ENCODE peak calls at places on chromosomes 4 and X, in four cellular contexts. One of them, this sample, is unnamed.

GRCh38 chr4:105474110-105474518 is 252 bp upstream of the PPA2 start:
- DNase-seq in K562: no peak
- DNase-seq in HepG2: no peak
- DNase-seq in Panc1: no peak
- DNase-seq in this sample: no peak

GRCh38 chrX:135707880-135708279 is 5.6 kb upstream of the CT45A1 start:
- DNase-seq in K562: peak; percentile 80
- DNase-seq in HepG2: peak; percentile 31
- DNase-seq in Panc1: no peak
- DNase-seq in this sample: peak; percentile 16

GRCh38 chr4:65546882-65547281 is 123.4 kb downstream of the EPHA5 start:
- DNase-seq in K562: no peak
- DNase-seq in HepG2: no peak
- DNase-seq in Panc1: no peak
- DNase-seq in this sample: no peak

GRCh38 chr4:150160473-150160872 is 82.2 kb downstream of the DCLK2 start:
- DNase-seq in K562: no peak
- DNase-seq in HepG2: no peak
- DNase-seq in Panc1: no peak
- DNase-seq in this sample: no peak

GRCh38 chr4:139791681-139792080 is 126.1 kb downstream of the MGST2 start:
- DNase-seq in K562: no peak
- DNase-seq in HepG2: no peak
- DNase-seq in Panc1: no peak
- DNase-seq in this sample: no peak

GRCh38 chr4:102345795-102346100 is 466 bp upstream of the SLC39A8 start:
- DNase-seq in K562: no peak
- DNase-seq in HepG2: no peak
- DNase-seq in Panc1: no peak
- DNase-seq in this sample: no peak

GRCh38 chrX:46865281-46865680 is 28.4 kb downstream of the RP2 start:
- DNase-seq in K562: no peak
- DNase-seq in HepG2: peak; percentile 0
- DNase-seq in Panc1: peak; percentile 35
- DNase-seq in this sample: no peak

GRCh38 chrX:18709833-18710232 is 2.4 kb downstream of the PPEF1 start:
- DNase-seq in K562: no peak
- DNase-seq in HepG2: no peak
- DNase-seq in Panc1: no peak
- DNase-seq in this sample: no peak

GRCh38 chr4:108342325-108342986 is 173.7 kb upstream of the LEF1 start:
- DNase-seq in K562: no peak
- DNase-seq in HepG2: no peak
- DNase-seq in Panc1: no peak
- DNase-seq in this sample: no peak

GRCh38 chr4:17962171-17962570 is 59.4 kb downstream of the LCORL start:
- DNase-seq in K562: no peak
- DNase-seq in HepG2: no peak
- DNase-seq in Panc1: no peak
- DNase-seq in this sample: no peak

GRCh38 chrX:126448681-126449080 is 103.9 kb downstream of the DCAF12L1 start:
- DNase-seq in K562: no peak
- DNase-seq in HepG2: no peak
- DNase-seq in Panc1: no peak
- DNase-seq in this sample: no peak

GRCh38 chrX:11908371-11908770 is 150.3 kb downstream of the MSL3 start:
- DNase-seq in K562: peak; percentile 14
- DNase-seq in HepG2: peak; percentile 2
- DNase-seq in Panc1: no peak
- DNase-seq in this sample: no peak

GRCh38 chr4:47933798-47934197 is 19.4 kb upstream of the NFXL1 start:
- DNase-seq in K562: peak; percentile 42
- DNase-seq in HepG2: peak; percentile 32
- DNase-seq in Panc1: no peak
- DNase-seq in this sample: no peak

GRCh38 chrX:1534321-1535168 is 2.4 kb downstream of the P2RY8 start:
- DNase-seq in K562: no peak
- DNase-seq in HepG2: no peak
- DNase-seq in Panc1: no peak
- DNase-seq in this sample: no peak

GRCh38 chrX:109660756-109661155 is 35.8 kb upstream of the KCNE5 start:
- DNase-seq in K562: no peak
- DNase-seq in HepG2: no peak
- DNase-seq in Panc1: no peak
- DNase-seq in this sample: no peak

GRCh38 chr4:6335040-6335590 is 65.5 kb downstream of the WFS1 start:
- DNase-seq in K562: no peak
- DNase-seq in HepG2: no peak
- DNase-seq in Panc1: no peak
- DNase-seq in this sample: no peak

GRCh38 chr4:47674173-47674572 is 163.7 kb downstream of the CORIN start:
- DNase-seq in K562: no peak
- DNase-seq in HepG2: no peak
- DNase-seq in Panc1: no peak
- DNase-seq in this sample: no peak

GRCh38 chr4:19721587-19721986 is 530.1 kb upstream of the SLIT2 start:
- DNase-seq in K562: no peak
- DNase-seq in HepG2: no peak
- DNase-seq in Panc1: no peak
- DNase-seq in this sample: no peak

GRCh38 chr4:19961092-19961491 is 290.6 kb upstream of the SLIT2 start:
- DNase-seq in K562: no peak
- DNase-seq in HepG2: no peak
- DNase-seq in Panc1: no peak
- DNase-seq in this sample: no peak

GRCh38 chrX:151754042-151754419 is 19.5 kb downstream of the CNGA2 start:
- DNase-seq in K562: no peak
- DNase-seq in HepG2: no peak
- DNase-seq in Panc1: no peak
- DNase-seq in this sample: peak; percentile 10

GRCh38 chr4:122911588-122911987 is 10.8 kb downstream of the NUDT6 start:
- DNase-seq in K562: no peak
- DNase-seq in HepG2: no peak
- DNase-seq in Panc1: no peak
- DNase-seq in this sample: no peak
- TF ChIP-seq TCF7L2 in K562: no peak
- TF ChIP-seq TCF7L2 in HepG2: no peak
- TF ChIP-seq TCF7L2 in Panc1: no peak
- TF ChIP-seq TCF7L2 in this sample: no peak

GRCh38 chr4:71020611-71021010 is 27.2 kb downstream of the DCK start:
- DNase-seq in K562: no peak
- DNase-seq in HepG2: no peak
- DNase-seq in Panc1: no peak
- DNase-seq in this sample: no peak

GRCh38 chr4:71029504-71029903 is 36.1 kb downstream of the DCK start:
- DNase-seq in K562: no peak
- DNase-seq in HepG2: no peak
- DNase-seq in Panc1: no peak
- DNase-seq in this sample: no peak

GRCh38 chr4:71025654-71026053 is 32.2 kb downstream of the DCK start:
- DNase-seq in K562: no peak
- DNase-seq in HepG2: no peak
- DNase-seq in Panc1: no peak
- DNase-seq in this sample: no peak

GRCh38 chr4:71027611-71028010 is 34.2 kb downstream of the DCK start:
- DNase-seq in K562: no peak
- DNase-seq in HepG2: no peak
- DNase-seq in Panc1: no peak
- DNase-seq in this sample: no peak

DNA sequence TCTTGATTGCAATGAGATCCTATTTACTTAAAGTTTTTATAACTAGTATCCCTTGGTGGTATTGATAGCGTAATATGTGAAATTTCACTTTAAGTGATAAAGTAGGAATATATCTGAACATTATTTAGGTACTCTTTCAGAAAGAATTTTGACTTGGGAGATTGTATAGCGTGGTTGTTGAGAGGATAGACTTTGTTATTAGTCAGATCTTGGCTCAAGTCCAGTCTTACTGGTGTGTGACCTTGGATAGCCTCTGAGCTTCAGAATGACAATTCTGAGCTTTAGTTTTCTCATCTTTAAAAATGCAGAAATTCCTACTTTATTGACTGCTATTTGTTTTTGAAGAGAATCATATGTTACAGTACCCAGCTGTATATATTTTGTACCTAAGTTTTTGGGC is 32.6 kb downstream of the DCK start:
- DNase-seq in K562: peak; percentile 59
- DNase-seq in HepG2: peak; percentile 66
- DNase-seq in Panc1: no peak
- DNase-seq in this sample: peak; percentile 55
- TF ChIP-seq TCF7L2 in K562: no peak
- TF ChIP-seq TCF7L2 in HepG2: no peak
- TF ChIP-seq TCF7L2 in Panc1: no peak
- TF ChIP-seq TCF7L2 in this sample: no peak

GRCh38 chrX:45557390-45557789 is 356.7 kb upstream of the DIPK2B start:
- DNase-seq in K562: no peak
- DNase-seq in HepG2: no peak
- DNase-seq in Panc1: no peak
- DNase-seq in this sample: no peak
- TF ChIP-seq TCF7L2 in K562: no peak
- TF ChIP-seq TCF7L2 in HepG2: no peak
- TF ChIP-seq TCF7L2 in Panc1: no peak
- TF ChIP-seq TCF7L2 in this sample: no peak

GRCh38 chrX:101956556-101956955 is 24.7 kb upstream of the ZMAT1 start:
- DNase-seq in K562: no peak
- DNase-seq in HepG2: no peak
- DNase-seq in Panc1: no peak
- DNase-seq in this sample: no peak

GRCh38 chrX:101957174-101957573 is 25.3 kb upstream of the ZMAT1 start:
- DNase-seq in K562: no peak
- DNase-seq in HepG2: no peak
- DNase-seq in Panc1: no peak
- DNase-seq in this sample: no peak

DNA sequence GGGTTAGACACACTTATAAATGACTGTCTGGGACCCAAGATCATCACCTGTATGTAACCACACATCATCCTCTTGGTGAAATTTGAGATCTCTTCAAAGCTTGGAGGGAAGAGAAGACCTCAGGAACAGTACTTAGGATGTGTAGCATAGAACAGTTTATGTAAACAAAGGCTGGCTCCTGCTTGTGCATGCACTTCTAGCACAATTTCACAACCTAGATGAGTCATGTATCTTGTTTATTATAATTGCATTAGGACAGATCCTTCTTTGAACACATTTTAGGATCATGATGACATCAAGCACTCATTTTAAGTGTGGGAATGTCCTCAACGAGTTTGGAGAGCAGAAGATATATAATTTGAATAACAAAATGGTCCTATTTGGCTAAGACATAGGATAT is 26.3 kb upstream of the ZMAT1 start:
- DNase-seq in K562: no peak
- DNase-seq in HepG2: no peak
- DNase-seq in Panc1: no peak
- DNase-seq in this sample: no peak
- TF ChIP-seq TCF7L2 in K562: no peak
- TF ChIP-seq TCF7L2 in HepG2: no peak
- TF ChIP-seq TCF7L2 in Panc1: no peak
- TF ChIP-seq TCF7L2 in this sample: no peak

This sample was measured in HCT116.